ENCODE peak calls at places on chromosomes 6 and 20, in six cellular contexts. B, G, J, Y, I and O are unnamed samples.
A peak's percentile ranks its signal among the peaks of the same experiment; 100 is the strongest.

GRCh38 chr20:32614772-32615171 is 29.6 kb upstream of the NOL4L start:
- DNase-seq in G (no peak), J (no peak), Y (no peak), B (no peak), I (no peak), O (no peak)

GRCh38 chr6:80425089-80425823 is 318.8 kb downstream of the BCKDHB start:
- DNase-seq in G (no peak), I (no peak), Y (no peak), J (no peak), B (no peak), O (no peak)

GRCh38 chr20:45080867-45081616 is 19.9 kb downstream of the KCNS1 start:
- DNase-seq in Y (no peak), G (peak; percentile 63), B (no peak), J (no peak), I (no peak), O (no peak)

GRCh38 chr6:166814386-166814785 is 142.0 kb downstream of the RNASET2 start:
- DNase-seq in Y (no peak), J (no peak), I (no peak), G (no peak), B (no peak), O (no peak)

GRCh38 chr6:70479236-70479635 is 65.9 kb downstream of the FAM135A start:
- DNase-seq in J (no peak), I (no peak), G (no peak), B (no peak), Y (no peak), O (no peak)

GRCh38 chr6:169851641-169852503 is 100.5 kb downstream of the ERMARD start:
- DNase-seq in Y (no peak), B (no peak), G (no peak), I (no peak), J (peak; percentile 8), O (no peak)

GRCh38 chr6:108408453-108408852 is 113.6 kb downstream of the AFG1L start:
- DNase-seq in B (no peak), G (peak; percentile 20), J (no peak), I (no peak), Y (no peak), O (no peak)

GRCh38 chr6:122285292-122285913 is 114.0 kb upstream of the HSF2 start:
- DNase-seq in Y (no peak), B (no peak), G (no peak), I (no peak), J (no peak), O (no peak)

GRCh38 chr20:43840382-43841070 is 74.1 kb upstream of the TOX2 start:
- DNase-seq in B (peak; percentile 51), G (peak; percentile 39), J (peak; percentile 23), I (no peak), Y (no peak), O (peak; percentile 33)

GRCh38 chr20:33490934-33491656 is 1.2 kb downstream of the CBFA2T2 start:
- DNase-seq in Y (no peak), I (no peak), G (no peak), J (no peak), B (no peak), O (no peak)

GRCh38 chr6:150541587-150541986 is 58.1 kb upstream of the PLEKHG1 start:
- DNase-seq in J (no peak), Y (no peak), I (no peak), G (peak; percentile 9), B (no peak), O (no peak)

GRCh38 chr6:148934956-148935355 is 188.1 kb downstream of the UST start:
- DNase-seq in G (no peak), I (no peak), J (no peak), B (no peak), Y (no peak), O (no peak)

GRCh38 chr20:20393207-20393606 is 25.3 kb downstream of the INSM1 start:
- DNase-seq in I (no peak), G (no peak), B (no peak), Y (no peak), J (no peak), O (no peak)

GRCh38 chr6:21811484-21811883 is 217.9 kb downstream of the SOX4 start:
- DNase-seq in Y (no peak), G (no peak), B (no peak), J (no peak), I (no peak), O (no peak)

GRCh38 chr6:143125455-143125854 is 64.8 kb downstream of the AIG1 start:
- DNase-seq in J (no peak), Y (no peak), I (no peak), G (no peak), B (no peak), O (no peak)

GRCh38 chr20:25624500-25624939 is 706 bp upstream of the NANP start:
- DNase-seq in J (no peak), G (no peak), Y (no peak), I (no peak), B (no peak), O (no peak)

GRCh38 chr6:134721095-134721400 is 228.9 kb downstream of the ALDH8A1 start:
- DNase-seq in J (no peak), Y (no peak), G (no peak), B (no peak), I (no peak), O (no peak)

GRCh38 chr6:107977283-107977682 is 19.3 kb upstream of the SEC63 start:
- DNase-seq in B (no peak), J (no peak), G (no peak), I (no peak), Y (no peak), O (no peak)

GRCh38 chr20:56350842-56351241 is 7.9 kb upstream of the FAM210B start:
- DNase-seq in I (no peak), G (no peak), J (no peak), Y (no peak), B (no peak), O (no peak)

GRCh38 chr6:107676002-107676401 is 148.1 kb downstream of the SCML4 start:
- DNase-seq in J (no peak), Y (no peak), B (no peak), G (no peak), I (no peak), O (no peak)

GRCh38 chr6:50842861-50843384 is 24.3 kb downstream of the TFAP2B start:
- DNase-seq in J (no peak), B (no peak), I (no peak), Y (no peak), G (no peak), O (no peak)
- H3K4me3 ChIP-seq in J (no peak overlapping the region), B (no peak overlapping the region), I (no peak overlapping the region), Y (no peak overlapping the region), G (no peak overlapping the region), O (no peak overlapping the region)

GRCh38 chr20:34997171-34997570 is 41.5 kb downstream of the MYH7B start:
- DNase-seq in I (no peak), Y (no peak), J (no peak), B (no peak), G (no peak), O (no peak)

GRCh38 chr20:34996243-34996984 is 40.7 kb downstream of the MYH7B start:
- DNase-seq in J (no peak), B (no peak), G (no peak), Y (no peak), I (no peak), O (no peak)

GRCh38 chr20:34999021-34999451 is 43.4 kb downstream of the MYH7B start:
- DNase-seq in Y (no peak), I (no peak), J (no peak), B (no peak), G (no peak), O (no peak)

GRCh38 chr20:34998331-34998950 is 42.8 kb downstream of the MYH7B start:
- DNase-seq in Y (no peak), J (no peak), B (no peak), G (no peak), I (no peak), O (no peak)

GRCh38 chr20:34997774-34998173 is 42.1 kb downstream of the MYH7B start:
- DNase-seq in B (no peak), I (no peak), G (no peak), Y (no peak), J (no peak), O (no peak)
- H3K36me3 ChIP-seq in B (peaks cover 93% of the 10 kb centered on the region), I (peaks cover 90% of the 10 kb centered on the region), G (peaks cover 48% of the 10 kb centered on the region), Y (no peaks in the 10 kb centered on the region), J (peaks cover 23% of the 10 kb centered on the region), O (peaks cover 23% of the 10 kb centered on the region)

GRCh38 chr20:49986049-49986448 is 3.3 kb downstream of the SNAI1 start:
- DNase-seq in G (no peak), B (no peak), Y (no peak), J (no peak), I (no peak), O (no peak)

GRCh38 chr20:49985157-49985556 is 2.4 kb downstream of the SNAI1 start:
- DNase-seq in B (no peak), Y (no peak), G (no peak), J (no peak), I (no peak), O (no peak)

GRCh38 chr20:49984426-49985153 is 1.8 kb downstream of the SNAI1 start:
- DNase-seq in Y (no peak), I (no peak), B (no peak), J (no peak), G (no peak), O (no peak)

GRCh38 chr20:49987015-49987867 is 4.5 kb downstream of the SNAI1 start:
- DNase-seq in I (no peak), G (no peak), B (no peak), J (no peak), Y (no peak), O (no peak)

GRCh38 chr20:49985617-49986016 is 2.8 kb downstream of the SNAI1 start:
- DNase-seq in G (no peak), B (no peak), I (no peak), Y (no peak), J (no peak), O (no peak)
- H3K4me1 ChIP-seq in G (peaks cover 70% of the 10 kb centered on the region), B (peaks cover 17% of the 10 kb centered on the region), I (peaks cover 68% of the 10 kb centered on the region), Y (no peaks in the 10 kb centered on the region), J (peaks cover 14% of the 10 kb centered on the region), O (peaks cover 9% of the 10 kb centered on the region)

GRCh38 chr20:2755451-2756055 is 44.9 kb downstream of the CPXM1 start:
- DNase-seq in G (no peak), B (no peak), Y (no peak), I (no peak), J (no peak), O (no peak)

GRCh38 chr20:2757001-2757400 is 43.4 kb downstream of the CPXM1 start:
- DNase-seq in B (no peak), J (no peak), I (no peak), G (no peak), Y (no peak), O (no peak)

GRCh38 chr20:2754426-2754825 is 46.0 kb downstream of the CPXM1 start:
- DNase-seq in Y (no peak), I (no peak), B (no peak), J (no peak), G (no peak), O (no peak)

GRCh38 chr20:2757969-2758368 is 42.5 kb downstream of the CPXM1 start:
- DNase-seq in J (no peak), Y (no peak), G (no peak), B (no peak), I (no peak), O (no peak)

DNA sequence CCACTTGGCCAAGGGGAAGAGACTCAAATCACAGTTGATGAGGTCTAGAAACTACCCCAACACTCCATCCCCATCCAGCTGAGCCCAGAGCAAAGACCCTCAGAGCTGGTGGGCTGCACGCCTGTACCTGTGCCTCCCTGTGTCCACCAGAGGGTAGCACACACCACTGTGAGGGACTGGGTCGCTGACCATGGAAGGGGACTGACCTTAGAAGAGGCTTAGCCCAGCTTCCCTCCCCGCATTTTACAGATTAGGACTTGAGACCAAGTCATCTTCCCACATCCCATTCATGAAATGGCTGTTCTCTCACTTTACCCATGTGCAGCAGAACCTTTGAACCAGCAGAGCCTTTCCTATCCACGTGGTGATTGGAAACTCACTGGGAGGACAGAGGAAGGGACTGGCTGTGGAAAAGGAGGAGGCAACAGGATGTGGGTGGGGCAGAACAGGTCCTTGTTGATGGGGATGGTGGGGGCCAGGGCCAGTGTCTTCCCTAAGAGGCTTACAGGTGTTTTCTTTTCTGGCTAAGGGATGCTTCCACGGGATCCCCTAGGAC is 44.3 kb downstream of the CPXM1 start:
- DNase-seq in Y (no peak), I (no peak), J (no peak), G (peak; percentile 64), B (peak; percentile 12), O (no peak)
- H3K4me3 ChIP-seq in Y (no peak overlapping the region), I (no peak overlapping the region), J (no peak overlapping the region), G (no peak overlapping the region), B (no peak overlapping the region), O (no peak overlapping the region)